ENCODE peak calls at places on chromosomes 6 and 20, in eight cellular contexts. One of them, this sample, is unnamed.

GRCh38 chr6:3035397-3035796 is 32.9 kb upstream of the RIPK1 start:
- DNase-seq in nephron progenitor cell: no peak
- DNase-seq in fibroblast of pulmonary artery: no peak
- DNase-seq in suprapubic skin: no peak
- DNase-seq in B cell: no peak
- DNase-seq in colonic mucosa: no peak
- DNase-seq in fibroblast of villous mesenchyme: no peak
- DNase-seq in hepatocyte: no peak
- DNase-seq in this sample: no peak

GRCh38 chr6:119170427-119171407 is 92.3 kb upstream of the FAM184A start:
- DNase-seq in fibroblast of pulmonary artery: peak; percentile 49
- DNase-seq in nephron progenitor cell: no peak
- DNase-seq in fibroblast of villous mesenchyme: peak; percentile 31
- DNase-seq in hepatocyte: no peak
- DNase-seq in suprapubic skin: no peak
- DNase-seq in colonic mucosa: no peak
- DNase-seq in B cell: no peak
- DNase-seq in this sample: no peak

GRCh38 chr6:15675537-15676170 is 12.8 kb upstream of the DTNBP1 start:
- DNase-seq in fibroblast of villous mesenchyme: no peak
- DNase-seq in fibroblast of pulmonary artery: no peak
- DNase-seq in suprapubic skin: no peak
- DNase-seq in B cell: no peak
- DNase-seq in nephron progenitor cell: no peak
- DNase-seq in colonic mucosa: no peak
- DNase-seq in hepatocyte: no peak
- DNase-seq in this sample: no peak

GRCh38 chr6:43570876-43571441 is 4.9 kb downstream of the XPO5 start:
- DNase-seq in B cell: no peak
- DNase-seq in fibroblast of villous mesenchyme: peak; percentile 44
- DNase-seq in suprapubic skin: no peak
- DNase-seq in fibroblast of pulmonary artery: peak; percentile 27
- DNase-seq in colonic mucosa: no peak
- DNase-seq in hepatocyte: peak; percentile 13
- DNase-seq in nephron progenitor cell: no peak
- DNase-seq in this sample: peak; percentile 10

GRCh38 chr6:80331522-80331921 is 225.1 kb downstream of the BCKDHB start:
- DNase-seq in B cell: no peak
- DNase-seq in colonic mucosa: no peak
- DNase-seq in nephron progenitor cell: no peak
- DNase-seq in hepatocyte: no peak
- DNase-seq in suprapubic skin: no peak
- DNase-seq in fibroblast of villous mesenchyme: no peak
- DNase-seq in fibroblast of pulmonary artery: no peak
- DNase-seq in this sample: no peak

GRCh38 chr6:4615891-4616290 is 160.3 kb upstream of the CDYL start:
- DNase-seq in B cell: no peak
- DNase-seq in colonic mucosa: no peak
- DNase-seq in hepatocyte: no peak
- DNase-seq in suprapubic skin: no peak
- DNase-seq in nephron progenitor cell: no peak
- DNase-seq in fibroblast of villous mesenchyme: peak; percentile 69
- DNase-seq in fibroblast of pulmonary artery: peak; percentile 90
- DNase-seq in this sample: no peak

GRCh38 chr20:24657211-24657610 is 187.8 kb downstream of the SYNDIG1 start:
- DNase-seq in fibroblast of pulmonary artery: peak; percentile 22
- DNase-seq in hepatocyte: peak; percentile 16
- DNase-seq in suprapubic skin: no peak
- DNase-seq in fibroblast of villous mesenchyme: no peak
- DNase-seq in B cell: no peak
- DNase-seq in nephron progenitor cell: peak; percentile 25
- DNase-seq in colonic mucosa: no peak
- DNase-seq in this sample: no peak

GRCh38 chr6:144330588-144330987 is 45.5 kb downstream of the UTRN start:
- DNase-seq in fibroblast of pulmonary artery: no peak
- DNase-seq in fibroblast of villous mesenchyme: no peak
- DNase-seq in nephron progenitor cell: no peak
- DNase-seq in hepatocyte: peak; percentile 61
- DNase-seq in colonic mucosa: peak; percentile 86
- DNase-seq in suprapubic skin: no peak
- DNase-seq in B cell: no peak
- DNase-seq in this sample: no peak

GRCh38 chr20:63060057-63060991 is 53.6 kb upstream of the BHLHE23 start:
- DNase-seq in nephron progenitor cell: no peak
- DNase-seq in suprapubic skin: peak; percentile 53
- DNase-seq in B cell: peak; percentile 27
- DNase-seq in fibroblast of pulmonary artery: peak; percentile 44
- DNase-seq in hepatocyte: no peak
- DNase-seq in colonic mucosa: no peak
- DNase-seq in fibroblast of villous mesenchyme: peak; percentile 9
- DNase-seq in this sample: no peak

GRCh38 chr6:2376429-2377355 is 131.3 kb upstream of the GMDS start:
- DNase-seq in B cell: no peak
- DNase-seq in suprapubic skin: no peak
- DNase-seq in hepatocyte: peak; percentile 32
- DNase-seq in fibroblast of villous mesenchyme: peak; percentile 71
- DNase-seq in fibroblast of pulmonary artery: no peak
- DNase-seq in colonic mucosa: peak; percentile 58
- DNase-seq in nephron progenitor cell: no peak
- DNase-seq in this sample: no peak

GRCh38 chr20:63497946-63498935 is 642 bp downstream of the EEF1A2 start:
- DNase-seq in nephron progenitor cell: no peak
- DNase-seq in B cell: no peak
- DNase-seq in fibroblast of pulmonary artery: no peak
- DNase-seq in colonic mucosa: no peak
- DNase-seq in fibroblast of villous mesenchyme: peak; percentile 29
- DNase-seq in hepatocyte: peak; percentile 81
- DNase-seq in suprapubic skin: peak; percentile 61
- DNase-seq in this sample: no peak

GRCh38 chr6:45163952-45164766 is 164.0 kb upstream of the RUNX2 start:
- DNase-seq in suprapubic skin: no peak
- DNase-seq in fibroblast of villous mesenchyme: no peak
- DNase-seq in nephron progenitor cell: no peak
- DNase-seq in colonic mucosa: no peak
- DNase-seq in hepatocyte: no peak
- DNase-seq in B cell: no peak
- DNase-seq in fibroblast of pulmonary artery: no peak
- DNase-seq in this sample: peak; percentile 69

GRCh38 chr20:63448050-63448449 is 24.4 kb downstream of the KCNQ2 start:
- DNase-seq in nephron progenitor cell: no peak
- DNase-seq in suprapubic skin: no peak
- DNase-seq in hepatocyte: peak; percentile 35
- DNase-seq in fibroblast of pulmonary artery: no peak
- DNase-seq in B cell: no peak
- DNase-seq in colonic mucosa: peak; percentile 24
- DNase-seq in fibroblast of villous mesenchyme: no peak
- DNase-seq in this sample: no peak

GRCh38 chr6:43860285-43860684 is 90.3 kb downstream of the VEGFA start:
- DNase-seq in suprapubic skin: no peak
- DNase-seq in fibroblast of pulmonary artery: no peak
- DNase-seq in colonic mucosa: no peak
- DNase-seq in hepatocyte: no peak
- DNase-seq in nephron progenitor cell: no peak
- DNase-seq in fibroblast of villous mesenchyme: no peak
- DNase-seq in B cell: no peak
- DNase-seq in this sample: no peak

GRCh38 chr6:158142789-158143188 is 25.3 kb downstream of the SERAC1 start:
- DNase-seq in nephron progenitor cell: no peak
- DNase-seq in fibroblast of villous mesenchyme: peak; percentile 33
- DNase-seq in B cell: no peak
- DNase-seq in hepatocyte: peak; percentile 22
- DNase-seq in fibroblast of pulmonary artery: peak; percentile 80
- DNase-seq in colonic mucosa: no peak
- DNase-seq in suprapubic skin: no peak
- DNase-seq in this sample: no peak

GRCh38 chr20:53947501-53948195 is 122.7 kb downstream of the BCAS1 start:
- DNase-seq in B cell: no peak
- DNase-seq in fibroblast of pulmonary artery: no peak
- DNase-seq in nephron progenitor cell: no peak
- DNase-seq in fibroblast of villous mesenchyme: no peak
- DNase-seq in suprapubic skin: no peak
- DNase-seq in hepatocyte: no peak
- DNase-seq in colonic mucosa: no peak
- DNase-seq in this sample: no peak

GRCh38 chr20:53948383-53949318 is 121.7 kb downstream of the BCAS1 start:
- DNase-seq in nephron progenitor cell: no peak
- DNase-seq in suprapubic skin: no peak
- DNase-seq in fibroblast of pulmonary artery: no peak
- DNase-seq in fibroblast of villous mesenchyme: no peak
- DNase-seq in hepatocyte: no peak
- DNase-seq in B cell: no peak
- DNase-seq in colonic mucosa: no peak
- DNase-seq in this sample: peak; percentile 59

GRCh38 chr20:53950578-53950977 is 119.8 kb downstream of the BCAS1 start:
- DNase-seq in fibroblast of pulmonary artery: no peak
- DNase-seq in colonic mucosa: no peak
- DNase-seq in fibroblast of villous mesenchyme: no peak
- DNase-seq in B cell: no peak
- DNase-seq in suprapubic skin: no peak
- DNase-seq in nephron progenitor cell: no peak
- DNase-seq in hepatocyte: no peak
- DNase-seq in this sample: no peak

GRCh38 chr20:53949319-53949839 is 121.0 kb downstream of the BCAS1 start:
- DNase-seq in nephron progenitor cell: no peak
- DNase-seq in fibroblast of pulmonary artery: peak; percentile 92
- DNase-seq in colonic mucosa: no peak
- DNase-seq in fibroblast of villous mesenchyme: peak; percentile 74
- DNase-seq in B cell: peak; percentile 69
- DNase-seq in hepatocyte: no peak
- DNase-seq in suprapubic skin: no peak
- DNase-seq in this sample: peak; percentile 89

DNA sequence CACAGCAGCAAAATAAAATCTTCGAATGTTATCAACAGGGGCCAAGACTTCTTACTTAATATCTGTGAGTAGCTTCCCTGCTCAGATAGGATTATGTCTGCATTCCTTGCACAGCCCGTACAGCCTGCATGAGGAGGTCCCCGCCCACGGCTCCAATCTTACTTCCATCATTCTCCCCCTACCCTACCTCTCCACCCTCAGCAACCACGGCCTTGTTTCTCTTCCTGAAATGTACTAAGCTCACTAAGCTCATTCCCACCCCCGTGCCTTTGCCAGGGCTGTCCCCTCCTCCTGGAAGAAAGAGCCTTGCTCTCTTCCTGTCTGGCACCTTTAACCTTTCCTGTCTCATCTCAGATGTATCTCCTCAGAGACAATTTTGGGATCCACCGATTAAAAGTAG is 120.4 kb downstream of the BCAS1 start:
- DNase-seq in fibroblast of pulmonary artery: no peak
- DNase-seq in suprapubic skin: no peak
- DNase-seq in nephron progenitor cell: no peak
- DNase-seq in fibroblast of villous mesenchyme: peak; percentile 24
- DNase-seq in B cell: no peak
- DNase-seq in hepatocyte: no peak
- DNase-seq in colonic mucosa: no peak
- DNase-seq in this sample: no peak
- TF ChIP-seq CTCF in fibroblast of pulmonary artery: no peak
- TF ChIP-seq CTCF in suprapubic skin: no peak
- TF ChIP-seq CTCF in nephron progenitor cell: no peak
- TF ChIP-seq CTCF in fibroblast of villous mesenchyme: no peak
- TF ChIP-seq CTCF in B cell: no peak
- TF ChIP-seq CTCF in hepatocyte: no peak
- TF ChIP-seq CTCF in colonic mucosa: no peak
- TF ChIP-seq CTCF in this sample: no peak

DNA sequence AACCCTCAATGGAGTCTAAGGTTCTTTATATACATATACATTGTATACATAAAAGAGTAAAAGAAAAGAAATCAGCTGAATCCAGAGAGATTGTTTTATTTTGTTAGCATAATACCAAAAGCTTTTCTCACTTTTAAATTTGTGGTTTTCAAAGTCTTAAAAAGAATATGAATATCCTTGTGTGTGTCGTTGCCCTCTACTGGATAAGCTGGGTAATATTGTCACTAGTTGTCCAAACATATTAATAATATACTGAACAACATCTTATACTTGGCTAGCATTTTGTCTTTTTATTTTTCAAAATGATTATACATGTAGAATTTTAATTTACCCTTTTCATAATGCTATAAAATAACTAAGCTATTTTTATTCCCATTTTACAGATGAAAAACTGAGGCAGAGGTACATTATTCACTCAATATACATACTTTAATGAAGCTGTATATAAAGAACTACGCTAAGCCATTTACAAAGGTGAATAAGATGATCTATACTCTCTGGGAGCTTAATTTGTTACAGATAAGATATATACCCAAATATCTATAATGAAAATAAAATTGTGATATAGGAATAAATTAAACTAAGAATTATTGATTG is 531.7 kb downstream of the TFAP2B start:
- DNase-seq in hepatocyte: peak; percentile 10
- DNase-seq in nephron progenitor cell: no peak
- DNase-seq in colonic mucosa: no peak
- DNase-seq in fibroblast of villous mesenchyme: no peak
- DNase-seq in suprapubic skin: no peak
- DNase-seq in B cell: no peak
- DNase-seq in fibroblast of pulmonary artery: no peak
- DNase-seq in this sample: no peak
- TF ChIP-seq CTCF in hepatocyte: peak; percentile 53
- TF ChIP-seq CTCF in nephron progenitor cell: no peak
- TF ChIP-seq CTCF in colonic mucosa: peak; percentile 13
- TF ChIP-seq CTCF in fibroblast of villous mesenchyme: peak; percentile 6
- TF ChIP-seq CTCF in suprapubic skin: no peak
- TF ChIP-seq CTCF in B cell: peak; percentile 20
- TF ChIP-seq CTCF in fibroblast of pulmonary artery: no peak
- TF ChIP-seq CTCF in this sample: peak; percentile 57

DNA sequence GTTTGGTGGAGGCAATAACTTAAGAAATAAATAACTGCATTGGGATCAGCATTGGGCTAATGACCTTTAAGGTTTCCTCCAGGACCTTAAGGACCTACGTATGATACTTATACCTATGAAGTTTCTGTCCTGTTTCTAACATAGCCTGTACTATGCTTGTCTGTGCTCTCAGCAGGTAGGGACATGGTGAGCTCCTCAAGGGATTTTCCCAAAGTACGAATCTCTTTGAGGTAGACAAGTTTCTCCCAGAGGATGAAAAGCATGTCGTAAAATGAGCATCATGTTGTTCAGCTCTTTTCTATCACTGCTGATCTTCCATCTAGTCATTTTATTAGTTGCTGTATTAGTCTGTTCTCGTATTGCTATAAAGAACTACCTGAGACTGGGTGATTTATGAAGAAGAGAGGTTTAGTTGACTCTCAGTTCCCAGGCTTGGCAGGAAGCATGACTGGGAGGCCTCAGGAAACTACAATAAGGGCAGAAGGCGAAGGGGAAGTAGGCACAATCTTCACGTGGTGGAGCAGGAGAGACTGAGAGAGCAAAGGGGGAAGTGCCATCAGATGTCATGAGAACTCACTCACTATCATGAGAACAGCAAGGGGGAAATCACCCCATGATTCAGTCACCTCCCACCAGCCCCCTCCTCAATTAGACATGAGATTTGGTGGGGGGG is 77.8 kb upstream of the TGM3 start:
- DNase-seq in B cell: peak; percentile 66
- DNase-seq in fibroblast of villous mesenchyme: no peak
- DNase-seq in nephron progenitor cell: no peak
- DNase-seq in hepatocyte: no peak
- DNase-seq in suprapubic skin: no peak
- DNase-seq in colonic mucosa: peak; percentile 27
- DNase-seq in fibroblast of pulmonary artery: no peak
- DNase-seq in this sample: no peak
- TF ChIP-seq CTCF in B cell: no peak
- TF ChIP-seq CTCF in fibroblast of villous mesenchyme: no peak
- TF ChIP-seq CTCF in nephron progenitor cell: no peak
- TF ChIP-seq CTCF in hepatocyte: no peak
- TF ChIP-seq CTCF in suprapubic skin: no peak
- TF ChIP-seq CTCF in colonic mucosa: no peak
- TF ChIP-seq CTCF in fibroblast of pulmonary artery: no peak
- TF ChIP-seq CTCF in this sample: no peak

GRCh38 chr6:149545258-149545753 is 537 bp downstream of the PPIL4 start:
- DNase-seq in fibroblast of villous mesenchyme: peak; percentile 77
- DNase-seq in fibroblast of pulmonary artery: peak; percentile 78
- DNase-seq in hepatocyte: peak; percentile 77
- DNase-seq in nephron progenitor cell: peak; percentile 33
- DNase-seq in B cell: peak; percentile 68
- DNase-seq in suprapubic skin: peak; percentile 83
- DNase-seq in colonic mucosa: peak; percentile 55
- DNase-seq in this sample: peak; percentile 78
- TF ChIP-seq CTCF in fibroblast of villous mesenchyme: no peak
- TF ChIP-seq CTCF in fibroblast of pulmonary artery: no peak
- TF ChIP-seq CTCF in hepatocyte: peak; percentile 21
- TF ChIP-seq CTCF in nephron progenitor cell: no peak
- TF ChIP-seq CTCF in B cell: no peak
- TF ChIP-seq CTCF in suprapubic skin: no peak
- TF ChIP-seq CTCF in colonic mucosa: no peak
- TF ChIP-seq CTCF in this sample: no peak

This sample was measured in activated CD8-positive, alpha-beta T cell treated with anti-CD3 and anti-CD28 coated beads for 36 hours.